ENCODE peak calls at places on chromosomes 11 and 22, in nine cellular contexts. B, Y, K, N, S, O, U, A and F are unnamed samples.

GRCh38 chr22:33656808-33657628 is 263.3 kb downstream of the LARGE1 start:
- DNase-seq in A (no peak), K (no peak), Y (no peak), S (no peak), N (no peak), B (no peak), O (no peak), U (no peak), F (peak; percentile 38)

GRCh38 chr11:40328890-40329617 is 1130.4 kb downstream of the LRRC4C start:
- DNase-seq in N (peak; percentile 67), O (no peak), S (peak; percentile 94), K (no peak), A (no peak), B (no peak), U (no peak), Y (peak; percentile 99), F (peak; percentile 99)

GRCh38 chr11:31813242-31813960 is 2.3 kb upstream of the PAX6 start:
- DNase-seq in A (no peak), Y (no peak), S (no peak), B (no peak), K (no peak), N (peak; percentile 71), O (no peak), U (no peak), F (no peak)

GRCh38 chr22:37485006-37485713 is 1.0 kb downstream of the MFNG start:
- DNase-seq in S (no peak), A (no peak), O (peak; percentile 62), K (no peak), N (no peak), U (peak; percentile 75), Y (no peak), B (peak; percentile 54), F (no peak)

GRCh38 chr22:37681556-37682049 is 4.5 kb upstream of the NOL12 start:
- DNase-seq in K (peak; percentile 50), B (peak; percentile 67), Y (no peak), O (peak; percentile 68), N (peak; percentile 90), A (no peak), S (peak; percentile 58), U (peak; percentile 87), F (peak; percentile 77)

GRCh38 chr11:134224710-134225662 is 515 bp downstream of the VPS26B start:
- DNase-seq in B (peak; percentile 64), K (peak; percentile 89), A (peak; percentile 61), U (peak; percentile 91), S (no peak), Y (no peak), O (peak; percentile 47), N (peak; percentile 32), F (peak; percentile 12)

GRCh38 chr11:8040261-8040920 is 40.6 kb upstream of the TUB start:
- DNase-seq in B (no peak), K (no peak), O (no peak), S (no peak), U (no peak), A (no peak), N (no peak), Y (no peak), F (no peak)

GRCh38 chr11:33172996-33173395 is 11.7 kb upstream of the CSTF3 start:
- DNase-seq in A (no peak), K (no peak), B (no peak), U (no peak), N (no peak), O (no peak), S (no peak), Y (no peak), F (peak; percentile 69)

GRCh38 chr22:48429621-48430020 is 1398.1 kb downstream of the BRD1 start:
- DNase-seq in S (no peak), K (no peak), B (no peak), A (no peak), U (peak; percentile 32), N (no peak), O (no peak), Y (no peak), F (no peak)

GRCh38 chr11:130088217-130088616 is 18.5 kb downstream of the APLP2 start:
- DNase-seq in O (no peak), K (no peak), A (no peak), S (no peak), B (no peak), N (no peak), Y (no peak), U (no peak), F (no peak)

GRCh38 chr22:37206118-37206840 is 6.0 kb downstream of the SSTR3 start:
- DNase-seq in K (no peak), S (no peak), N (no peak), B (no peak), U (no peak), O (no peak), Y (no peak), A (no peak), F (no peak)

GRCh38 chr11:35305670-35306382 is 113.5 kb downstream of the SLC1A2 start:
- DNase-seq in B (no peak), N (peak; percentile 66), K (peak; percentile 29), U (no peak), O (peak; percentile 46), A (no peak), Y (no peak), S (peak; percentile 18), F (peak; percentile 39)

GRCh38 chr22:29626497-29627195 is 23.2 kb downstream of the NF2 start:
- DNase-seq in O (no peak), B (no peak), N (no peak), K (no peak), A (no peak), U (no peak), Y (peak; percentile 80), S (no peak), F (peak; percentile 96)

GRCh38 chr11:65112551-65113360 is 1.1 kb downstream of the TM7SF2 start:
- DNase-seq in S (no peak), K (peak; percentile 50), U (peak; percentile 88), A (no peak), B (peak; percentile 69), O (peak; percentile 79), N (peak; percentile 60), Y (no peak), F (no peak)

GRCh38 chr11:76598426-76598839 is 72.1 kb downstream of the LRRC32 start:
- DNase-seq in A (no peak), B (no peak), K (no peak), O (no peak), N (peak; percentile 69), S (no peak), U (peak; percentile 78), Y (no peak), F (peak; percentile 55)

GRCh38 chr22:33565580-33565995 is 354.7 kb downstream of the LARGE1 start:
- DNase-seq in S (no peak), B (no peak), N (no peak), O (no peak), K (no peak), A (no peak), U (no peak), Y (no peak), F (no peak)

GRCh38 chr22:22465094-22465602 is 43.4 kb downstream of the ZNF280B start:
- DNase-seq in B (no peak), O (no peak), K (no peak), A (no peak), U (no peak), S (no peak), N (no peak), Y (no peak), F (no peak)

GRCh38 chr11:86814775-86815174 is 14.4 kb downstream of the PRSS23 start:
- DNase-seq in Y (no peak), N (no peak), K (no peak), U (no peak), B (no peak), O (no peak), S (no peak), A (no peak), F (peak; percentile 52)

GRCh38 chr11:125073616-125074483 is 10.7 kb downstream of the SLC37A2 start:
- DNase-seq in U (no peak), O (no peak), S (no peak), B (no peak), K (no peak), Y (no peak), N (no peak), A (no peak), F (no peak)

GRCh38 chr22:46563381-46564083 is 26.1 kb upstream of the CELSR1 start:
- DNase-seq in Y (no peak), A (no peak), N (peak; percentile 86), S (peak; percentile 48), K (peak; percentile 43), B (peak; percentile 68), O (peak; percentile 78), U (peak; percentile 93), F (peak; percentile 41)

GRCh38 chr11:69390561-69390960 is 90.9 kb upstream of the LINC01488 start:
- DNase-seq in Y (no peak), O (no peak), B (no peak), K (no peak), S (no peak), U (no peak), N (no peak), A (no peak), F (no peak)

GRCh38 chr11:99791354-99791753 is 770.6 kb downstream of the CNTN5 start:
- DNase-seq in K (no peak), Y (no peak), B (no peak), A (no peak), S (no peak), U (no peak), O (no peak), N (no peak), F (no peak)

GRCh38 chr11:22432331-22433065 is 94.3 kb downstream of the SLC17A6 start:
- DNase-seq in S (no peak), K (no peak), B (no peak), N (peak; percentile 48), A (no peak), O (peak; percentile 0), U (peak; percentile 80), Y (no peak), F (peak; percentile 25)

GRCh38 chr22:42286205-42286604 is 15.8 kb upstream of the TCF20 start:
- DNase-seq in S (no peak), K (no peak), A (no peak), N (no peak), B (peak; percentile 27), Y (no peak), U (no peak), O (no peak), F (no peak)

GRCh38 chr11:7513210-7514098 is at the start of gene PPFIBP2:
- DNase-seq in B (peak; percentile 80), U (peak; percentile 94), A (peak; percentile 72), S (peak; percentile 74), Y (no peak), O (peak; percentile 79), K (peak; percentile 40), N (peak; percentile 85), F (peak; percentile 69)

GRCh38 chr11:118785362-118785761 is 5.6 kb downstream of the DDX6 start:
- DNase-seq in O (no peak), N (no peak), B (no peak), Y (no peak), U (no peak), K (no peak), S (no peak), A (no peak), F (peak; percentile 26)

GRCh38 chr11:65506770-65507485 is 8.1 kb downstream of the MALAT1 start:
- DNase-seq in N (peak; percentile 95), U (no peak), K (no peak), B (peak; percentile 31), S (no peak), O (no peak), Y (no peak), A (no peak), F (peak; percentile 71)

GRCh38 chr22:36303874-36304273 is 50.9 kb downstream of the APOL1 start:
- DNase-seq in K (no peak), N (no peak), O (no peak), S (no peak), U (no peak), B (no peak), A (no peak), Y (no peak), F (no peak)

GRCh38 chr11:61546663-61547062 is 34.2 kb downstream of the SYT7 start:
- DNase-seq in B (no peak), N (no peak), U (peak; percentile 59), K (no peak), O (no peak), S (no peak), Y (no peak), A (no peak), F (no peak)

GRCh38 chr11:11020747-11021149 is 162.9 kb upstream of the ZBED5 start:
- DNase-seq in B (no peak), N (no peak), O (no peak), K (no peak), S (no peak), A (no peak), U (no peak), Y (no peak), F (no peak)

GRCh38 chr22:42326301-42326700 is 55.8 kb upstream of the TCF20 start:
- DNase-seq in U (no peak), O (no peak), K (no peak), A (no peak), N (no peak), B (no peak), S (no peak), Y (no peak), F (no peak)